ENCODE peak calls at places on chromosome 14, in five cellular contexts. One of them, this sample, is unnamed.

GRCh38 chr14:96838449-96838848 is 41.3 kb downstream of the VRK1 start:
- DNase-seq in astrocyte of the cerebellum: no peak
- DNase-seq in MV-4-11: no peak
- DNase-seq in RCC 7860: no peak
- DNase-seq in stimulated activated naive B cell treated with anti-CD40 and anti-IgM and Interleukin-4, amounts not matched to agents 10 μg/mL and 1 μg/mL and 100 μg/mL, for 72 hours: no peak
- DNase-seq in this sample: no peak

GRCh38 chr14:105364100-105364708 is 34.1 kb upstream of the TEX22 start:
- DNase-seq in astrocyte of the cerebellum: no peak
- DNase-seq in MV-4-11: no peak
- DNase-seq in RCC 7860: no peak
- DNase-seq in stimulated activated naive B cell treated with anti-CD40 and anti-IgM and Interleukin-4, amounts not matched to agents 10 μg/mL and 1 μg/mL and 100 μg/mL, for 72 hours: no peak
- DNase-seq in this sample: no peak

GRCh38 chr14:55911794-55912193 is 206.4 kb upstream of the PELI2 start:
- DNase-seq in astrocyte of the cerebellum: peak
- DNase-seq in MV-4-11: no peak
- DNase-seq in RCC 7860: no peak
- DNase-seq in stimulated activated naive B cell treated with anti-CD40 and anti-IgM and Interleukin-4, amounts not matched to agents 10 μg/mL and 1 μg/mL and 100 μg/mL, for 72 hours: no peak
- DNase-seq in this sample: no peak

GRCh38 chr14:59427653-59428578 is 37.3 kb downstream of the GPR135 start:
- DNase-seq in astrocyte of the cerebellum: peak
- DNase-seq in MV-4-11: no peak
- DNase-seq in RCC 7860: peak
- DNase-seq in stimulated activated naive B cell treated with anti-CD40 and anti-IgM and Interleukin-4, amounts not matched to agents 10 μg/mL and 1 μg/mL and 100 μg/mL, for 72 hours: no peak
- DNase-seq in this sample: no peak

GRCh38 chr14:100199240-100199860 is 39.6 kb upstream of the YY1 start:
- DNase-seq in astrocyte of the cerebellum: no peak
- DNase-seq in MV-4-11: no peak
- DNase-seq in RCC 7860: no peak
- DNase-seq in stimulated activated naive B cell treated with anti-CD40 and anti-IgM and Interleukin-4, amounts not matched to agents 10 μg/mL and 1 μg/mL and 100 μg/mL, for 72 hours: no peak
- DNase-seq in this sample: no peak

GRCh38 chr14:95504135-95505029 is 12.1 kb downstream of the SYNE3 start:
- DNase-seq in astrocyte of the cerebellum: no peak
- DNase-seq in MV-4-11: peak
- DNase-seq in RCC 7860: no peak
- DNase-seq in stimulated activated naive B cell treated with anti-CD40 and anti-IgM and Interleukin-4, amounts not matched to agents 10 μg/mL and 1 μg/mL and 100 μg/mL, for 72 hours: no peak
- DNase-seq in this sample: no peak

GRCh38 chr14:68816183-68816942 is 23.5 kb upstream of the ZFP36L1 start:
- DNase-seq in astrocyte of the cerebellum: peak
- DNase-seq in MV-4-11: peak
- DNase-seq in RCC 7860: peak
- DNase-seq in stimulated activated naive B cell treated with anti-CD40 and anti-IgM and Interleukin-4, amounts not matched to agents 10 μg/mL and 1 μg/mL and 100 μg/mL, for 72 hours: peak
- DNase-seq in this sample: peak

GRCh38 chr14:104323551-104324175 is 185.3 kb downstream of the KIF26A start:
- DNase-seq in astrocyte of the cerebellum: no peak
- DNase-seq in MV-4-11: no peak
- DNase-seq in RCC 7860: no peak
- DNase-seq in stimulated activated naive B cell treated with anti-CD40 and anti-IgM and Interleukin-4, amounts not matched to agents 10 μg/mL and 1 μg/mL and 100 μg/mL, for 72 hours: no peak
- DNase-seq in this sample: no peak

GRCh38 chr14:77123381-77124344 is 17.9 kb downstream of the ZDHHC22 start:
- DNase-seq in astrocyte of the cerebellum: no peak
- DNase-seq in MV-4-11: no peak
- DNase-seq in RCC 7860: no peak
- DNase-seq in stimulated activated naive B cell treated with anti-CD40 and anti-IgM and Interleukin-4, amounts not matched to agents 10 μg/mL and 1 μg/mL and 100 μg/mL, for 72 hours: peak
- DNase-seq in this sample: no peak

GRCh38 chr14:53881921-53882320 is 74.7 kb downstream of the BMP4 start:
- DNase-seq in astrocyte of the cerebellum: no peak
- DNase-seq in MV-4-11: no peak
- DNase-seq in RCC 7860: no peak
- DNase-seq in stimulated activated naive B cell treated with anti-CD40 and anti-IgM and Interleukin-4, amounts not matched to agents 10 μg/mL and 1 μg/mL and 100 μg/mL, for 72 hours: no peak
- DNase-seq in this sample: no peak

GRCh38 chr14:24417832-24418491 is 11.5 kb downstream of the CBLN3 start:
- DNase-seq in astrocyte of the cerebellum: no peak
- DNase-seq in MV-4-11: no peak
- DNase-seq in RCC 7860: no peak
- DNase-seq in stimulated activated naive B cell treated with anti-CD40 and anti-IgM and Interleukin-4, amounts not matched to agents 10 μg/mL and 1 μg/mL and 100 μg/mL, for 72 hours: no peak
- DNase-seq in this sample: no peak

GRCh38 chr14:98932436-98933325 is 339.3 kb downstream of the BCL11B start:
- DNase-seq in astrocyte of the cerebellum: no peak
- DNase-seq in MV-4-11: no peak
- DNase-seq in RCC 7860: no peak
- DNase-seq in stimulated activated naive B cell treated with anti-CD40 and anti-IgM and Interleukin-4, amounts not matched to agents 10 μg/mL and 1 μg/mL and 100 μg/mL, for 72 hours: no peak
- DNase-seq in this sample: no peak

GRCh38 chr14:83478741-83479140 is 1945.1 kb upstream of the SEL1L start:
- DNase-seq in astrocyte of the cerebellum: no peak
- DNase-seq in MV-4-11: no peak
- DNase-seq in RCC 7860: peak
- DNase-seq in stimulated activated naive B cell treated with anti-CD40 and anti-IgM and Interleukin-4, amounts not matched to agents 10 μg/mL and 1 μg/mL and 100 μg/mL, for 72 hours: no peak
- DNase-seq in this sample: no peak

GRCh38 chr14:91350813-91351507 is 66.7 kb downstream of the CCDC88C start:
- DNase-seq in astrocyte of the cerebellum: no peak
- DNase-seq in MV-4-11: peak
- DNase-seq in RCC 7860: no peak
- DNase-seq in stimulated activated naive B cell treated with anti-CD40 and anti-IgM and Interleukin-4, amounts not matched to agents 10 μg/mL and 1 μg/mL and 100 μg/mL, for 72 hours: no peak
- DNase-seq in this sample: no peak

This sample was measured in Caki2.